ENCODE peak calls at places on chromosomes 1 and 21, in seven cellular contexts. A is IMR-90, W is mesenchymal stem cell, C is H1, M is neuronal stem cell, O is H9, D is mesendoderm. H is an unnamed sample.

GRCh38 chr1:167938083-167938482 is 1.2 kb upstream of the MPC2 start:
- DNase-seq in A (no peak), W (no peak), C (no peak), M (no peak), O (no peak), D (no peak), H (no peak)

GRCh38 chr1:97008226-97008625 is 286.6 kb downstream of the PTBP2 start:
- DNase-seq in A (peak; percentile 28), W (peak; percentile 13), C (no peak), M (no peak), O (no peak), D (no peak), H (no peak)

GRCh38 chr1:87897486-87897885 is 568.8 kb downstream of the LMO4 start:
- DNase-seq in A (no peak), W (no peak), C (no peak), M (no peak), O (no peak), D (no peak), H (peak; percentile 30)

GRCh38 chr21:46661211-46661625 is 25.7 kb downstream of the PRMT2 start:
- DNase-seq in A (peak; percentile 82), W (peak; percentile 79), C (peak; percentile 82), M (peak; percentile 74), O (peak; percentile 80), D (peak; percentile 90), H (peak; percentile 52)

GRCh38 chr1:117964290-117965038 is 34.9 kb downstream of the WDR3 start:
- DNase-seq in A (peak; percentile 15), W (no peak), C (no peak), M (no peak), O (no peak), D (peak; percentile 13), H (no peak)

GRCh38 chr1:111602974-111603373 is 16.6 kb upstream of the RAP1A start:
- DNase-seq in A (no peak), W (no peak), C (no peak), M (no peak), O (no peak), D (no peak), H (no peak)

GRCh38 chr1:22787636-22788035 is 77.0 kb downstream of the EPHB2 start:
- DNase-seq in A (no peak), W (no peak), C (no peak), M (no peak), O (no peak), D (no peak), H (peak; percentile 83)

GRCh38 chr1:203366476-203366875 is 15.6 kb upstream of the FMOD start:
- DNase-seq in A (peak; percentile 78), W (no peak), C (no peak), M (no peak), O (no peak), D (no peak), H (no peak)

GRCh38 chr21:22456241-22456640 is 1458.0 kb downstream of the NCAM2 start:
- DNase-seq in A (no peak), W (no peak), C (no peak), M (no peak), O (no peak), D (no peak), H (no peak)

GRCh38 chr1:92329356-92330129 is 30.7 kb downstream of the RPAP2 start:
- DNase-seq in A (peak; percentile 67), W (peak; percentile 63), C (no peak), M (no peak), O (no peak), D (peak; percentile 25), H (peak; percentile 85)

GRCh38 chr1:12296623-12297022 is 66.8 kb downstream of the VPS13D start:
- DNase-seq in A (peak; percentile 89), W (peak; percentile 56), C (no peak), M (no peak), O (no peak), D (no peak), H (no peak)

GRCh38 chr1:12293416-12293815 is 63.6 kb downstream of the VPS13D start:
- DNase-seq in A (no peak), W (no peak), C (no peak), M (no peak), O (no peak), D (no peak), H (no peak)

GRCh38 chr1:12290828-12291227 is 61.0 kb downstream of the VPS13D start:
- DNase-seq in A (no peak), W (no peak), C (no peak), M (no peak), O (no peak), D (no peak), H (no peak)

DNA sequence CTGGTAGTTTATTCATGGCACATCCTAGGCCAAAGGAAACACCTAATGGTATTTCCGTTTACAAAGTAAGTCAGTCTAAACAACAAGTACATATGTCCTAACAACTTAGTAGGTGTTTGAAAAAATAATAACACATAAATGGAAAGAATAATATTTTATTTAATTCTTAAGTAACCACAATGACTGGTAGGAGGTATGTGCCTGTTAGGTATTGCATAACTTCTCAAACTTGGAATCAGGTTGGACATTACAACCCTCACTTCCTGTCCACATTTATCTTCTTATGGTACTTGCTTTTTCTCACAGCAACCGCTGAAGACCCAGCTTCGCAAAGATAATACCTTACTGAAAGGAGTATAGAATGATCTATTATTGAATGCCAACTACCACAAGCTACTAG is 64.2 kb downstream of the VPS13D start:
- DNase-seq in A (peak; percentile 55), W (no peak), C (no peak), M (no peak), O (no peak), D (no peak), H (no peak)
- H2BK120ac ChIP-seq in A (no peak overlapping the region), W (no peak overlapping the region), C (no peak overlapping the region), M (no peak overlapping the region), O (no peak overlapping the region), D (no peak overlapping the region), H (no peak overlapping the region)

DNA sequence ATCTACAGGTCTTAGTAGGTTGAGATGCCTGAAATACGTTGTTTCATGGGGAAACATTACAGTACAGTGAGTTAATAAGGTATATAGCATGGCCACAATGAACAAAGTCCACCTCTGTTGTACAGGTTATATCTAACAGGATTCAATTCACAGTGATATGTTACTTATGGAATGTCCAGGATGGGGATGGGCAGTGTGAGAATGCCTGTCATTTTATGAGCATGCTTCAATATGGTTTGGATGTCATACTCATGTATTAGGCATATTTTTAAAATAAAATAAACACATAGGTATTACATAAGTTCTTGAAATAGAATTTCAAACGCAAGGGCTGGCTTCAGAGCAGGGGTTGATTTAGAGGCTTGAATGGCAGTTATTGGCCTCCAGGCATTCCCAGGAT is 6.1 kb upstream of the PHLDA3 start:
- DNase-seq in A (peak; percentile 72), W (no peak), C (no peak), M (no peak), O (no peak), D (no peak), H (peak; percentile 51)
- H3K27me3 ChIP-seq in A (no peaks in the 10 kb centered on the region), W (no peaks in the 10 kb centered on the region), C (peaks cover 18% of the 10 kb centered on the region), M (no peaks in the 10 kb centered on the region), O (peaks cover 2% of the 10 kb centered on the region), D (peaks cover 3% of the 10 kb centered on the region), H (no peaks in the 10 kb centered on the region)

GRCh38 chr1:46576564-46576963 is 25.1 kb upstream of the KNCN start:
- DNase-seq in A (no peak), W (no peak), C (no peak), M (no peak), O (no peak), D (no peak), H (no peak)
- H3K4me2 ChIP-seq in A (no peak overlapping the region), W (no peak overlapping the region), C (no peak overlapping the region), M (no peak overlapping the region), O (no peak overlapping the region), D (no peak overlapping the region), H (no peak overlapping the region)

DNA sequence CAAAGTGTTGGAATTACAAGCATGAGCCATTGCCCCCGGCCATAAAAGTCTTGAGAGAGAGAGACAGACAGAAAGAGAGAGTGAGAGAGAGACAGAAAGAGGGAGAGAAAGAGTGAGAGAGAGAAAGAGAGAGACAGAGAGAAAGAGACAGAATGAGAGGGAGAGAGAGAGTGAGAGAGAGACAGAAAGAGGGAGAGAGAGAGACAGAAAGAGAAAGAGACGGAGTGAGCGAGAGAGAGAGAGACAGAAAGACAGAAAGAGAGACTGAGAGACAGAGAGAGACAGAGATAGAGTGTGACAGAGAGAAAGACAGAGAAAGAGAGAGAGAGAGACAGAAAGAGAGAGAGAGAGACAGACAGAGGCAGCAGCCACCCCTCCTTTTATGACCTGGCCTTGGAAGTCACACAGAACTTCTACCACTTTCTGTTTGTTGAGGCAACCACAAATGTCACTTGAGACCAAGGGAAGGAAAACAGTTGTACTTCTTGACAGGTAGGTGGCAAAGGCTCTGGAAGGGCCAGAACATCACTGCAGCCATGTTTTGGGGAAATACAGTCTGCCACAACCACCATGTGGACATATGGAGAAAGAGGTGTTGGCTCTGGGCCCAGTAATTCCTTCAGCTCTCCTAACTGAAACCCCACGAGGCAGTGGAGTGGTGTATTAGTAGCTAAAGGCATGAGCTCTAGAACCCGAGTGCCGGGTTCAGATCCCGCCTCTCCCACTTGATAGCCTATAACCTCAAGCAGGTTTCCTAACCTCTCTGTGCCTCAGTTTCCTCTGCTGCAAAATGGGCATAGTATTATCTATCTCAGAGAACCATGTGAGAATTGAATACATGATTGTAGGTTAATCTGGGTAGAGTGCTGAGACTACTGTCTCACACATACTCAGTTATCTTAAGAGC is 50.6 kb downstream of the TNFRSF8 start:
- DNase-seq in A (peak; percentile 63), W (peak; percentile 39), C (no peak), M (no peak), O (no peak), D (peak; percentile 28), H (no peak)
- H2BK120ac ChIP-seq in A (peak overlapping the region; percentile 8), W (no peak overlapping the region), C (no peak overlapping the region), M (no peak overlapping the region), O (no peak overlapping the region), D (no peak overlapping the region), H (no peak overlapping the region)

DNA sequence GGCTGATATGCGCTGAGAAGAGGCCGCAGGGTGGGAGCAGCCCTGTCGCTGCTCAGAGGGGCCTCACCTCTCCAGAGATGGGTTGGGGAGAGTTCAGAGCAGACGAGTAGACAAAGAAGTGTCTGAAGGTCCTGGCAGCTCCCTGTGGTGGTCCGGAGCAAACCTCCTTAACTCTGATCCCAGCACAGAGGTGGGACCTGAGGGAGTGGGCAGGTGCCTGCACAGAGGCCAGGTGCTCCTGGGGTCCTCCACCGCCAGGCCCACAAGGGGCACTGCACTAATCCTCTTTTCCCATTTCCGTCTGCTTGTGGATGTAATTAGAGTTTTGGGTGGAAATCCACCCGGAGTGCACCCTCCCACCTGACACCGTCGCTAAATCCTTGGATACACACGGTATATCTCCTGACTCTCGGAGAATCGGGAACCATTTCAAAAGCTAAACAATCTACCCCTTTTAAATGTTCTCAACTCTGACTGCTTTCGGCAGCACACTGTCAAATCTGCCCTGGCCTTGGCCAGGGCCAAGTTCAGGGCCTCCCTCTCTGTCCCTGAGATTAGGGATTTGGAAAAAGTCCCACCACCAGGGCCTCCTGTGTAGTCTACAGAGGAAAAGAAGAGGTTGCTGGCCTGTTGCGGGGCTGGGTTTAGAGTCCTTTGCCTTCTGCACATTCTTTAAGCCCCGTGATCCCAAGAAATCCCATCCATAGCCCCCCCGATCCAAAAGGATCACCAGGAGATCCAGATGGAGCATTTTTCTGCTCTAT is 22.4 kb downstream of the CASZ1 start:
- DNase-seq in A (no peak), W (no peak), C (no peak), M (no peak), O (no peak), D (no peak), H (no peak)
- H3K27me3 ChIP-seq in A (peaks cover 60% of the 10 kb centered on the region), W (peaks cover 84% of the 10 kb centered on the region), C (no peaks in the 10 kb centered on the region), M (no peaks in the 10 kb centered on the region), O (no peaks in the 10 kb centered on the region), D (no peaks in the 10 kb centered on the region), H (no peaks in the 10 kb centered on the region)

GRCh38 chr1:244789731-244790130 is 45.7 kb upstream of the COX20 start:
- DNase-seq in A (no peak), W (no peak), C (no peak), M (no peak), O (no peak), D (no peak), H (no peak)
- H3K4me2 ChIP-seq in A (no peak overlapping the region), W (no peak overlapping the region), C (no peak overlapping the region), M (no peak overlapping the region), O (no peak overlapping the region), D (no peak overlapping the region), H (no peak overlapping the region)

GRCh38 chr21:14603202-14603601 is 57.1 kb upstream of the SAMSN1 start:
- DNase-seq in A (peak; percentile 13), W (peak; percentile 68), C (no peak), M (no peak), O (no peak), D (no peak), H (no peak)
- H2BK120ac ChIP-seq in A (no peak overlapping the region), W (no peak overlapping the region), C (peak overlapping the region; percentile 34), M (no peak overlapping the region), O (no peak overlapping the region), D (no peak overlapping the region), H (no peak overlapping the region)

H was measured in trophoblast cell.